ENCODE peak calls at places on chromosomes 1 and 21, in five cellular contexts. E, A, F, N and Q are unnamed samples.

GRCh38 chr1:9399510-9400424 is 107.1 kb downstream of the SPSB1 start:
- DNase-seq in E (no peak), A (no peak), F (peak; percentile 33), N (no peak), Q (peak; percentile 63)

GRCh38 chr21:38151021-38151645 is 105.7 kb upstream of the KCNJ15 start:
- DNase-seq in E (no peak), A (no peak), F (no peak), N (no peak), Q (no peak)

GRCh38 chr1:24900486-24900849 is 29.6 kb downstream of the RUNX3 start:
- DNase-seq in E (peak; percentile 4), A (no peak), F (no peak), N (no peak), Q (peak; percentile 72)

GRCh38 chr21:42316891-42317290 is 1.7 kb upstream of the TFF3 start:
- DNase-seq in E (no peak), A (no peak), F (no peak), N (no peak), Q (no peak)

GRCh38 chr1:38064232-38064903 is 17.8 kb upstream of the POU3F1 start:
- DNase-seq in E (peak; percentile 68), A (no peak), F (no peak), N (no peak), Q (peak; percentile 97)

GRCh38 chr1:64745986-64746940 is 1.4 kb downstream of the RAVER2 start:
- DNase-seq in E (no peak), A (peak; percentile 12), F (no peak), N (no peak), Q (no peak)

GRCh38 chr1:88327391-88328267 is 356.4 kb upstream of the PKN2 start:
- DNase-seq in E (peak; percentile 80), A (no peak), F (no peak), N (no peak), Q (peak; percentile 56)

GRCh38 chr1:79052829-79053449 is 46.4 kb upstream of the ADGRL4 start:
- DNase-seq in E (no peak), A (no peak), F (no peak), N (no peak), Q (no peak)

GRCh38 chr1:205976708-205977107 is 26.5 kb downstream of the RAB7B start:
- DNase-seq in E (no peak), A (no peak), F (no peak), N (no peak), Q (peak; percentile 29)